ENCODE peak calls at places on chromosomes 3 and 15, in four cellular contexts. D, N, P and M are unnamed samples.

GRCh38 chr3:155179425-155179814 is 99.3 kb downstream of the MME start:
- DNase-seq in D (no peak), N (no peak), P (no peak), M (no peak)

GRCh38 chr3:52253314-52254260 is 8.0 kb downstream of the PPM1M start:
- DNase-seq in D (peak), N (peak), P (no peak), M (peak)

GRCh38 chr15:66865622-66866611 is 163.9 kb downstream of the SMAD6 start:
- DNase-seq in D (no peak), N (no peak), P (no peak), M (no peak)

GRCh38 chr3:129605593-129606521 is 619 bp downstream of the PLXND1 start:
- DNase-seq in D (peak), N (peak), P (peak), M (no peak)

GRCh38 chr15:33424025-33424424 is 113.3 kb downstream of the RYR3 start:
- DNase-seq in D (no peak), N (no peak), P (no peak), M (no peak)

GRCh38 chr15:39680868-39681267 is 100.0 kb downstream of the THBS1 start:
- DNase-seq in D (no peak), N (no peak), P (no peak), M (no peak)

GRCh38 chr3:127206154-127206553 is 13.2 kb downstream of the PRR23E start:
- DNase-seq in D (no peak), N (no peak), P (no peak), M (no peak)

GRCh38 chr3:59212128-59212764 is 162.4 kb upstream of the CFAP20DC start:
- DNase-seq in D (no peak), N (no peak), P (peak), M (no peak)